ENCODE peak calls at places on chromosome 16, in seven cellular contexts. U is upper lobe of right lung; A is stimulated activated naive CD8-positive, alpha-beta T cell treated with anti-CD3 and anti-CD28 coated beads, Interleukin-15, amount 100 ng/mL, for 72 hours; G is NCI-H774; L is BE2C; T is AG08395; K is anterior cingulate cortex. Z is an unnamed sample.

GRCh38 chr16:81609323-81609892 is 164.8 kb downstream of the CMIP start:
- DNase-seq in U (no peak), A (no peak), G (no peak), L (no peak), T (no peak), K (no peak), Z (no peak)

GRCh38 chr16:14112539-14112856 is 41.4 kb downstream of the MRTFB start:
- DNase-seq in U (no peak), A (no peak), G (no peak), L (no peak), T (no peak), K (no peak), Z (no peak)

GRCh38 chr16:4212207-4212933 is 29.5 kb downstream of the SRL start:
- DNase-seq in U (no peak), A (no peak), G (no peak), L (no peak), T (no peak), K (no peak), Z (no peak)

GRCh38 chr16:85418978-85419491 is 194.1 kb upstream of the GSE1 start:
- DNase-seq in U (peak), A (no peak), G (no peak), L (peak), T (no peak), K (peak), Z (no peak)

GRCh38 chr16:67198238-67198734 is 645 bp upstream of the ELMO3 start:
- DNase-seq in U (peak), A (no peak), G (no peak), L (peak), T (peak), K (peak), Z (peak)

GRCh38 chr16:84955427-84955826 is 55.9 kb downstream of the ZDHHC7 start:
- DNase-seq in U (no peak), A (no peak), G (no peak), L (no peak), T (no peak), K (no peak), Z (no peak)

GRCh38 chr16:4261557-4262172 is 11.2 kb downstream of the TFAP4 start:
- DNase-seq in U (no peak), A (peak), G (no peak), L (peak), T (peak), K (no peak), Z (no peak)

GRCh38 chr16:22614271-22614947 is 103.7 kb downstream of the NPIPB5 start:
- DNase-seq in U (no peak), A (no peak), G (no peak), L (no peak), T (no peak), K (no peak), Z (no peak)

GRCh38 chr16:64417711-64418227 is 704.1 kb downstream of the CDH11 start:
- DNase-seq in U (no peak), A (no peak), G (no peak), L (no peak), T (peak), K (no peak), Z (no peak)

GRCh38 chr16:89922884-89923639 is at the start of gene TUBB3:
- DNase-seq in U (peak), A (no peak), G (peak), L (peak), T (peak), K (peak), Z (peak)

GRCh38 chr16:6573577-6573976 is 759.1 kb upstream of the RBFOX1 start:
- DNase-seq in U (peak), A (no peak), G (no peak), L (peak), T (no peak), K (peak), Z (no peak)

GRCh38 chr16:83744521-83744981 is 63.2 kb upstream of the HSBP1 start:
- DNase-seq in U (peak), A (no peak), G (no peak), L (no peak), T (peak), K (peak), Z (peak)

GRCh38 chr16:709651-710499 is 4.3 kb upstream of the FBXL16 start:
- DNase-seq in U (no peak), A (no peak), G (peak), L (peak), T (peak), K (peak), Z (no peak)

GRCh38 chr16:77897831-77898540 is 109.6 kb downstream of the VAT1L start:
- DNase-seq in U (no peak), A (no peak), G (no peak), L (no peak), T (peak), K (no peak), Z (no peak)

GRCh38 chr16:58205276-58206036 is 7.5 kb upstream of the CSNK2A2 start:
- DNase-seq in U (no peak), A (no peak), G (no peak), L (no peak), T (no peak), K (no peak), Z (no peak)

GRCh38 chr16:64102654-64103053 is 1019.2 kb downstream of the CDH11 start:
- DNase-seq in U (no peak), A (no peak), G (no peak), L (no peak), T (no peak), K (no peak), Z (no peak)

GRCh38 chr16:14098081-14098480 is 27.0 kb downstream of the MRTFB start:
- DNase-seq in U (no peak), A (no peak), G (no peak), L (no peak), T (no peak), K (no peak), Z (no peak)

GRCh38 chr16:74650966-74651567 is 15.6 kb downstream of the RFWD3 start:
- DNase-seq in U (no peak), A (no peak), G (no peak), L (peak), T (no peak), K (no peak), Z (no peak)

GRCh38 chr16:57216968-57217367 is 28.1 kb upstream of the ARL2BP start:
- DNase-seq in U (no peak), A (no peak), G (no peak), L (no peak), T (no peak), K (no peak), Z (no peak)

GRCh38 chr16:86932130-86932982 is 354.0 kb downstream of the FOXL1 start:
- DNase-seq in U (no peak), A (no peak), G (no peak), L (no peak), T (no peak), K (no peak), Z (no peak)

GRCh38 chr16:91484-91883 is 13.5 kb downstream of the MPG start:
- DNase-seq in U (no peak), A (no peak), G (no peak), L (no peak), T (no peak), K (peak), Z (no peak)

GRCh38 chr16:89290887-89291286 is 73.4 kb downstream of the ZNF778 start:
- DNase-seq in U (no peak), A (no peak), G (no peak), L (no peak), T (no peak), K (no peak), Z (no peak)

GRCh38 chr16:23692190-23692837 is 13.6 kb downstream of the PLK1 start:
- DNase-seq in U (no peak), A (no peak), G (no peak), L (no peak), T (no peak), K (no peak), Z (no peak)

GRCh38 chr16:67750466-67750865 is 31.4 kb upstream of the GFOD2 start:
- DNase-seq in U (no peak), A (no peak), G (no peak), L (no peak), T (no peak), K (no peak), Z (no peak)

GRCh38 chr16:89026121-89026612 is 49.2 kb upstream of the CBFA2T3 start:
- DNase-seq in U (peak), A (peak), G (no peak), L (no peak), T (no peak), K (no peak), Z (no peak)

GRCh38 chr16:27270389-27270788 is 1.8 kb upstream of the NSMCE1 start:
- DNase-seq in U (no peak), A (no peak), G (no peak), L (no peak), T (no peak), K (no peak), Z (no peak)